ENCODE peak calls at places on chromosomes 7 and 10, in four cellular contexts. D, F, C and B are unnamed samples.

GRCh38 chr10:99976886-99977391 is 32.8 kb downstream of the DNMBP start:
- DNase-seq in D (peak), F (no peak), C (no peak), B (no peak)

GRCh38 chr10:127168251-127168650 is 28.1 kb downstream of the INSYN2A start:
- DNase-seq in D (no peak), F (no peak), C (no peak), B (no peak)

GRCh38 chr7:132242192-132242812 is 334.0 kb downstream of the PLXNA4 start:
- DNase-seq in D (no peak), F (no peak), C (no peak), B (no peak)

GRCh38 chr7:68176974-68177373 is 1180.3 kb downstream of the TYW1 start:
- DNase-seq in D (peak), F (peak), C (peak), B (peak)

GRCh38 chr7:158740657-158741293 is 36.2 kb upstream of the NCAPG2 start:
- DNase-seq in D (no peak), F (peak), C (no peak), B (no peak)

GRCh38 chr7:29239638-29240037 is 45.1 kb downstream of the CHN2 start:
- DNase-seq in D (no peak), F (peak), C (no peak), B (no peak)

GRCh38 chr7:26397786-26398435 is 106.2 kb downstream of the SNX10 start:
- DNase-seq in D (no peak), F (peak), C (no peak), B (no peak)

GRCh38 chr7:128217030-128217805 is 23.9 kb upstream of the LEP start:
- DNase-seq in D (no peak), F (peak), C (no peak), B (no peak)

GRCh38 chr10:48496831-48497792 is 107.8 kb downstream of the ARHGAP22 start:
- DNase-seq in D (no peak), F (no peak), C (no peak), B (no peak)

GRCh38 chr10:107790271-107790670 is 625.8 kb upstream of the SORCS1 start:
- DNase-seq in D (no peak), F (no peak), C (no peak), B (no peak)

GRCh38 chr7:22979861-22980260 is 34.1 kb downstream of the HYCC1 start:
- DNase-seq in D (no peak), F (no peak), C (no peak), B (no peak)
- TF ChIP-seq TCF7L2 in D (no peak), F (no peak), C (no peak), B (no peak)

DNA sequence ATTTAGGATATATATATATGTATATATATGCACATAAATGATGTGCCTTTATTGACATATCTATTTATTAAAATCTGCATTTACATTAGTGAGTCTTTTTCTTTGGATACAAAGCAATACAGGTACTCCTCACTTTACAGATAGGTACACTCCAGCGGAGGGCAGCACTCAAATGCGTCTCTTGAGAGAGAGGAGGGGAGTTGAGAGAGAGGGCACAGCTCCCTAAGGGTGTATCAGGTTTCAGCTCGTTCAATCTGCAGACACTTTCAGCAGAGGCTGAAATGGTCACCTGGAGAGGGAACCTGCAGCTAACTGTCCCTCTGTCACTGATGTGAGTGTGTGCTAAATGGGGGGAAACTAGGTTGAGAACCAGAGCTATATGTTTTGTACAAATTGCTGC is 21.5 kb downstream of the C10orf53 start:
- DNase-seq in D (peak), F (no peak), C (no peak), B (no peak)
- TF ChIP-seq CTCF in D (peak), F (no peak), C (no peak), B (no peak)

GRCh38 chr10:64265961-64266360 is 744.8 kb downstream of the REEP3 start:
- DNase-seq in D (no peak), F (no peak), C (no peak), B (no peak)

GRCh38 chr10:64257704-64258103 is 736.5 kb downstream of the REEP3 start:
- DNase-seq in D (no peak), F (no peak), C (no peak), B (no peak)

GRCh38 chr10:64261092-64261491 is 739.9 kb downstream of the REEP3 start:
- DNase-seq in D (no peak), F (no peak), C (no peak), B (no peak)

GRCh38 chr10:64261676-64262075 is 740.5 kb downstream of the REEP3 start:
- DNase-seq in D (no peak), F (no peak), C (no peak), B (no peak)
- TF ChIP-seq TCF7L2 in D (no peak), F (no peak), C (no peak), B (no peak)

GRCh38 chr10:11757820-11758463 is 15.8 kb downstream of the ECHDC3 start:
- DNase-seq in D (peak), F (peak), C (peak), B (peak)

GRCh38 chr10:11755512-11756247 is 13.5 kb downstream of the ECHDC3 start:
- DNase-seq in D (no peak), F (no peak), C (no peak), B (no peak)

GRCh38 chr10:11758527-11759236 is 16.5 kb downstream of the ECHDC3 start:
- DNase-seq in D (no peak), F (no peak), C (no peak), B (no peak)

GRCh38 chr10:11756766-11757315 is 14.7 kb downstream of the ECHDC3 start:
- DNase-seq in D (no peak), F (no peak), C (no peak), B (no peak)

DNA sequence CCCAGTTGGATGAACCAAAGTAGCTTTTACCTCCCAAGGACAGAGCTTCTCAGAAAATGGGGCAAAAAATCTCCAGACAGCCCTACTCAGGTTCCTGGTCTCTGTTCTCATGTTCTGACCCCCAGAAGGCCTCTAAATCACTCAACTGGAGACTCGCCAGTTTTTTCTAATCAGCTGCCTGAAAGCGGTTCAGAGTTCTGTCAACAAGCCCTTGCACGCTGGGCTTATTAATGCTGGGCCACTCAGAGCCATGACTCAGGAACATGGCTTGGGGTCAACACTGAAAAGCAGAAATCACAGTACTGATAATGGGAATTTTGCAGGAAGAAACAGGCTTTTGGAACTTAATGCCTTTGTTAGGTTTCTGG is 15.3 kb downstream of the ECHDC3 start:
- DNase-seq in D (no peak), F (peak), C (peak), B (no peak)
- TF ChIP-seq CTCF in D (no peak), F (no peak), C (no peak), B (no peak)

GRCh38 chr10:50508315-50509051 is 115.3 kb downstream of the SGMS1 start:
- DNase-seq in D (no peak), F (no peak), C (peak), B (no peak)
- TF ChIP-seq TCF7L2 in D (no peak), F (no peak), C (no peak), B (no peak)

GRCh38 chr10:113485801-113486200 is 67.1 kb upstream of the HABP2 start:
- DNase-seq in D (no peak), F (no peak), C (no peak), B (no peak)

GRCh38 chr10:113488186-113488585 is 64.7 kb upstream of the HABP2 start:
- DNase-seq in D (no peak), F (no peak), C (no peak), B (no peak)

GRCh38 chr10:113484487-113484886 is 68.4 kb upstream of the HABP2 start:
- DNase-seq in D (no peak), F (no peak), C (no peak), B (no peak)

GRCh38 chr10:113486531-113486930 is 66.3 kb upstream of the HABP2 start:
- DNase-seq in D (no peak), F (no peak), C (no peak), B (no peak)

DNA sequence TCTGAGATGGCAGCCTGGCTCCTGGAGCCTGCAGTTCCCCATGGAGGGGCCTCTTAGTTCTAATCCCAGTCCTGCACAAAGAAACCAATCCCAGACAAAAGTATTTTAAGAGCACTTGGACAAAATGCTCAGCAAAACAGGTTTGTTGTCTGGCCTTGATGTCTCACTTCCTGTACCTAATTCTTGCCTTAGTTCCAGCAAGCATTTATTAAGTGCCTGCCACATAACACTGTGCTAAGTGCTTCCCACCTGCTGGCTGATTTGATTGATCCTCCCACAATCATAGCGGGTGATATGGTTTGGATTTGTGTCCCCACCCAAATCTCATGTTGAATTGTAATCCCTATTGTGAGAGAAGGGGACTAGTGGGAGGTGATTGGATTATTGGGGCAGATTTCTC is 65.7 kb upstream of the HABP2 start:
- DNase-seq in D (no peak), F (no peak), C (no peak), B (no peak)
- TF ChIP-seq CTCF in D (no peak), F (no peak), C (no peak), B (no peak)